ENCODE peak calls at places on chromosome X, in seven cellular contexts. B, A, Q, I, F, K and W are unnamed samples.

GRCh38 chrX:129653181-129653984 is 1.4 kb downstream of the APLN start:
- DNase-seq in B (no peak), A (no peak), Q (peak; percentile 10), I (no peak), F (no peak), K (peak; percentile 19), W (no peak)

GRCh38 chrX:130539721-130540321 is 138.0 kb downstream of the RBMX2 start:
- DNase-seq in B (peak; percentile 66), A (peak; percentile 61), Q (peak; percentile 44), I (peak; percentile 27), F (no peak), K (peak; percentile 50), W (peak; percentile 28)

GRCh38 chrX:8815460-8816065 is 14.4 kb upstream of the FAM9A start:
- DNase-seq in B (peak; percentile 71), A (peak; percentile 42), Q (peak; percentile 52), I (peak; percentile 2), F (no peak), K (no peak), W (peak; percentile 50)

GRCh38 chrX:28584025-28584424 is 3.2 kb upstream of the IL1RAPL1 start:
- DNase-seq in B (no peak), A (no peak), Q (no peak), I (no peak), F (no peak), K (no peak), W (no peak)

GRCh38 chrX:72715546-72715945 is 1.4 kb upstream of the PHKA1 start:
- DNase-seq in B (no peak), A (no peak), Q (no peak), I (no peak), F (no peak), K (no peak), W (no peak)

GRCh38 chrX:71809886-71810285 is 46.7 kb downstream of the CXorf49B start:
- DNase-seq in B (peak; percentile 88), A (no peak), Q (no peak), I (no peak), F (peak; percentile 35), K (no peak), W (no peak)

GRCh38 chrX:24153175-24153795 is 3.8 kb downstream of the ZFX start:
- DNase-seq in B (peak; percentile 65), A (no peak), Q (no peak), I (no peak), F (peak; percentile 58), K (peak; percentile 61), W (no peak)

GRCh38 chrX:139762400-139763183 is 54.6 kb upstream of the MCF2 start:
- DNase-seq in B (peak; percentile 79), A (peak; percentile 89), Q (no peak), I (no peak), F (no peak), K (no peak), W (no peak)

GRCh38 chrX:81120936-81121351 is 80.8 kb downstream of the HMGN5 start:
- DNase-seq in B (peak; percentile 79), A (peak; percentile 59), Q (peak; percentile 43), I (no peak), F (no peak), K (peak; percentile 41), W (peak; percentile 34)

GRCh38 chrX:68718443-68718820 is 71.0 kb downstream of the STARD8 start:
- DNase-seq in B (no peak), A (no peak), Q (no peak), I (no peak), F (no peak), K (no peak), W (no peak)

GRCh38 chrX:68721546-68721945 is 74.1 kb downstream of the STARD8 start:
- DNase-seq in B (no peak), A (no peak), Q (no peak), I (no peak), F (no peak), K (no peak), W (no peak)

GRCh38 chrX:68719181-68719903 is 71.9 kb downstream of the STARD8 start:
- DNase-seq in B (no peak), A (no peak), Q (no peak), I (no peak), F (no peak), K (no peak), W (no peak)

GRCh38 chrX:68720851-68721250 is 73.4 kb downstream of the STARD8 start:
- DNase-seq in B (no peak), A (no peak), Q (no peak), I (no peak), F (no peak), K (no peak), W (no peak)

DNA sequence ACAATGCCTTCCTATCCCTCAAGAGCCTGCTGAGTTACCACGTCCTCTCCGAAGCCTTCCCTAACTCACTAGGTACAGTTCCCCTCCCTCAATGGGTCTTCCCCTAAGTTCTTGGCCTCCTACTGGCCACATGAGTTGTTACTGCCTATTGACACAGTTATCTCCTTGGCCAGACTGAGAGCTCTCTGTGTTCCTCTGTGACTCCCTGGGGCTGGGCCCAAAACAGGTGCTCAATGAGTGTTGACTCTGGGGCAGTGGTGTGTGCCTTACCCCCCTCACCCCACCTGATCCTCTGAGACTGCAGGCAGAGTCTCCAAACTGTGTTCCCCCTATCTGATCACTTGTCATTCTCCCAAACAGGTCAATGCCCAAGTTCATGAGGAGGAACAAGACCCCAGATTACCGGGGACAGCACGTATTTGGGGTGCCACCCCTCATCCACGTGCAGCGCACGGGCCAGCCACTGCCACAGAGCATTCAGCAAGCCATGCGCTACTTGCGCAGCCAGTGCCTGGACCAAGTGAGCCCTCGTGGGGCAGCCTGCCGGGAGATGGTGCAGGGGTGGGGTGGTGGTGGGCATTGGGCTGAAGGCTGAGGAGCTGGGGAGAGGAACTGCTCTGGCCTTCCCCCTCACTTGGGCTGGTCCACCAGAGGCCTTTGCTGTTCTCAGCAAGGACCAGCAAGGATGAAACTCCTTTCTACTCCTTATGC is 72.6 kb downstream of the STARD8 start:
- DNase-seq in B (peak; percentile 21), A (peak; percentile 1), Q (no peak), I (no peak), F (no peak), K (no peak), W (no peak)
- TF ChIP-seq CTCF in B (no peak), A (no peak), Q (no peak), I (peak; percentile 21), F (no peak), K (peak; percentile 46), W (peak; percentile 13)

GRCh38 chrX:153764786-153765137 is 713 bp downstream of the PLXNB3 start:
- DNase-seq in B (no peak), A (no peak), Q (no peak), I (no peak), F (no peak), K (no peak), W (no peak)

GRCh38 chrX:153763298-153763932 is 634 bp upstream of the PLXNB3 start:
- DNase-seq in B (no peak), A (no peak), Q (no peak), I (no peak), F (no peak), K (no peak), W (no peak)

GRCh38 chrX:153761863-153762262 is 2.2 kb upstream of the PLXNB3 start:
- DNase-seq in B (no peak), A (no peak), Q (no peak), I (no peak), F (no peak), K (no peak), W (no peak)

GRCh38 chrX:153763989-153764755 is at the start of gene PLXNB3:
- DNase-seq in B (peak; percentile 79), A (peak; percentile 59), Q (peak; percentile 84), I (peak; percentile 50), F (peak; percentile 90), K (peak; percentile 80), W (peak; percentile 74)

GRCh38 chrX:153762636-153763173 is 1.3 kb upstream of the PLXNB3 start:
- DNase-seq in B (no peak), A (no peak), Q (no peak), I (no peak), F (no peak), K (no peak), W (no peak)
- TF ChIP-seq CTCF in B (no peak), A (no peak), Q (no peak), I (no peak), F (no peak), K (no peak), W (no peak)

GRCh38 chrX:120365320-120365719 is 3.4 kb downstream of the ATP1B4 start:
- DNase-seq in B (peak; percentile 52), A (peak; percentile 1), Q (peak; percentile 47), I (no peak), F (no peak), K (peak; percentile 48), W (peak; percentile 52)
- TF ChIP-seq CTCF in B (peak; percentile 42), A (peak; percentile 43), Q (peak; percentile 45), I (peak; percentile 59), F (peak; percentile 40), K (peak; percentile 63), W (peak; percentile 46)

DNA sequence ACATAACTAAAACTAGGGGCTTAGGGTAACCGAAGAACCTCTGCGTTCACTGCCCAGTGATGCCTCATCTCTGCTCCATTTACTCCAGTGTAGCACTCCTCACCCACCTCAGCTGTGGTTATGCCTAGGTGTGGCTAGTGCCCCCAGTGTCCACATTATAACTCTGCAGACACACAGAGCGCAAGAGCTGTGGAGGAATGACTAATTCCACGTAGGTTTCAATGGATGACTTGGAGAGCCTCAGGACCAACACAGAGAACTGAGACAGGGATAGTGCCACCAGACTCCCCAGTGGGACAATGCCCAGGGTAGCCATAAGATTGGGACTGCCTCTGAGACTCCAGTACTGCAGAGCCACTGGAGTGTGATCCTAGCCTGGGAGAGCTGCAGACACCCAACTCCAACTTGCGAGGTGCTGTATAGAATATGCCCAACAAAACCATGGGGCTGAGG is 542.4 kb upstream of the DIPK2B start:
- DNase-seq in B (peak; percentile 51), A (peak; percentile 42), Q (no peak), I (peak; percentile 76), F (no peak), K (peak; percentile 40), W (no peak)
- TF ChIP-seq CTCF in B (peak; percentile 32), A (peak; percentile 16), Q (no peak), I (peak; percentile 46), F (no peak), K (peak; percentile 39), W (no peak)